ENCODE peak calls at places on chromosomes 12 and 14, in six cellular contexts. One of them, this sample, is unnamed.

GRCh38 chr14:30180219-30180618 is 252.6 kb upstream of the PRKD1 start:
- DNase-seq in activated naive CD4-positive, alpha-beta T cell: no peak
- DNase-seq in islet precursor cell: no peak
- DNase-seq in T-helper 2 cell: no peak
- DNase-seq in stimulated activated CD4-positive, alpha-beta T cell treated with anti-CD3 and anti-CD28 coated beads, Interleukin-1b, Interleukin-23, amount 100 ng/mL, for 24 hours: no peak
- DNase-seq in CD8-positive, alpha-beta T cell: no peak
- DNase-seq in this sample: no peak

GRCh38 chr12:86249276-86249675 is 6.9 kb downstream of the MGAT4C start:
- DNase-seq in stimulated activated CD4-positive, alpha-beta T cell treated with anti-CD3 and anti-CD28 coated beads, Interleukin-1b, Interleukin-23, amount 100 ng/mL, for 24 hours: no peak
- DNase-seq in activated naive CD4-positive, alpha-beta T cell: no peak
- DNase-seq in CD8-positive, alpha-beta T cell: no peak
- DNase-seq in T-helper 2 cell: no peak
- DNase-seq in islet precursor cell: no peak
- DNase-seq in this sample: no peak

GRCh38 chr12:3043406-3043805 is 33.8 kb upstream of the TSPAN9 start:
- DNase-seq in activated naive CD4-positive, alpha-beta T cell: no peak
- DNase-seq in islet precursor cell: peak
- DNase-seq in T-helper 2 cell: no peak
- DNase-seq in stimulated activated CD4-positive, alpha-beta T cell treated with anti-CD3 and anti-CD28 coated beads, Interleukin-1b, Interleukin-23, amount 100 ng/mL, for 24 hours: no peak
- DNase-seq in CD8-positive, alpha-beta T cell: no peak
- DNase-seq in this sample: no peak

GRCh38 chr12:124386059-124386458 is 91.2 kb downstream of the RFLNA start:
- DNase-seq in T-helper 2 cell: no peak
- DNase-seq in islet precursor cell: peak
- DNase-seq in stimulated activated CD4-positive, alpha-beta T cell treated with anti-CD3 and anti-CD28 coated beads, Interleukin-1b, Interleukin-23, amount 100 ng/mL, for 24 hours: no peak
- DNase-seq in CD8-positive, alpha-beta T cell: no peak
- DNase-seq in activated naive CD4-positive, alpha-beta T cell: no peak
- DNase-seq in this sample: no peak

GRCh38 chr14:55077155-55077554 is 25.7 kb downstream of the MAPK1IP1L start:
- DNase-seq in islet precursor cell: no peak
- DNase-seq in T-helper 2 cell: no peak
- DNase-seq in activated naive CD4-positive, alpha-beta T cell: no peak
- DNase-seq in CD8-positive, alpha-beta T cell: no peak
- DNase-seq in stimulated activated CD4-positive, alpha-beta T cell treated with anti-CD3 and anti-CD28 coated beads, Interleukin-1b, Interleukin-23, amount 100 ng/mL, for 24 hours: no peak
- DNase-seq in this sample: peak

GRCh38 chr14:59455411-59455810 is 9.8 kb downstream of the GPR135 start:
- DNase-seq in stimulated activated CD4-positive, alpha-beta T cell treated with anti-CD3 and anti-CD28 coated beads, Interleukin-1b, Interleukin-23, amount 100 ng/mL, for 24 hours: no peak
- DNase-seq in islet precursor cell: no peak
- DNase-seq in activated naive CD4-positive, alpha-beta T cell: no peak
- DNase-seq in T-helper 2 cell: no peak
- DNase-seq in CD8-positive, alpha-beta T cell: no peak
- DNase-seq in this sample: no peak

GRCh38 chr12:22459872-22460490 is 84.4 kb downstream of the C2CD5 start:
- DNase-seq in activated naive CD4-positive, alpha-beta T cell: no peak
- DNase-seq in islet precursor cell: no peak
- DNase-seq in stimulated activated CD4-positive, alpha-beta T cell treated with anti-CD3 and anti-CD28 coated beads, Interleukin-1b, Interleukin-23, amount 100 ng/mL, for 24 hours: no peak
- DNase-seq in T-helper 2 cell: no peak
- DNase-seq in CD8-positive, alpha-beta T cell: no peak
- DNase-seq in this sample: no peak

GRCh38 chr14:77230914-77231313 is 40.1 kb downstream of the NGB start:
- DNase-seq in T-helper 2 cell: no peak
- DNase-seq in activated naive CD4-positive, alpha-beta T cell: no peak
- DNase-seq in stimulated activated CD4-positive, alpha-beta T cell treated with anti-CD3 and anti-CD28 coated beads, Interleukin-1b, Interleukin-23, amount 100 ng/mL, for 24 hours: no peak
- DNase-seq in islet precursor cell: no peak
- DNase-seq in CD8-positive, alpha-beta T cell: no peak
- DNase-seq in this sample: no peak

This sample was measured in breast epithelium.